ENCODE peak calls at places on chromosome 17, in four cellular contexts. A is AG04450, G is foreskin fibroblast, X is activated gamma-delta T cell treated with Interleukin-2 at 50 U/mL for 16 hours. P is an unnamed sample.

GRCh38 chr17:17667947-17668346 is 13.3 kb upstream of the RAI1 start:
- DNase-seq in X (no peak), A (no peak), G (no peak), P (no peak)

GRCh38 chr17:6254036-6254435 is 180.9 kb downstream of the AIPL1 start:
- DNase-seq in G (peak), A (no peak), X (no peak), P (no peak)

GRCh38 chr17:7513850-7514419 is 29.8 kb downstream of the POLR2A start:
- DNase-seq in X (no peak), A (no peak), G (no peak), P (peak)

GRCh38 chr17:72297326-72298115 is 176.7 kb downstream of the SOX9 start:
- DNase-seq in G (no peak), X (no peak), A (no peak), P (no peak)

GRCh38 chr17:81245024-81245664 is 6.0 kb downstream of the NDUFAF8 start:
- DNase-seq in X (no peak), A (no peak), G (no peak), P (no peak)

GRCh38 chr17:76421054-76421427 is 31.9 kb downstream of the UBE2O start:
- DNase-seq in G (peak), A (no peak), X (no peak), P (no peak)

GRCh38 chr17:48123111-48123510 is 15.5 kb downstream of the SNX11 start:
- DNase-seq in X (no peak), G (no peak), A (no peak), P (no peak)

GRCh38 chr17:28828294-28829040 is 14.1 kb downstream of the FAM222B start:
- DNase-seq in A (no peak), X (no peak), G (no peak), P (no peak)

GRCh38 chr17:50115744-50116143 is 14.2 kb downstream of the SAMD14 start:
- DNase-seq in A (no peak), G (no peak), X (no peak), P (no peak)

GRCh38 chr17:32494621-32495346 is 8.0 kb downstream of the CDK5R1 start:
- DNase-seq in X (no peak), G (no peak), A (no peak), P (no peak)

GRCh38 chr17:42791948-42792347 is 6.6 kb downstream of the COA3 start:
- DNase-seq in A (no peak), G (no peak), X (no peak), P (no peak)

GRCh38 chr17:82583720-82584234 is 64.2 kb downstream of the FOXK2 start:
- DNase-seq in A (no peak), X (peak), G (no peak), P (no peak)

GRCh38 chr17:20095366-20096080 is 86.4 kb downstream of the SPECC1 start:
- DNase-seq in G (peak), X (no peak), A (no peak), P (no peak)

GRCh38 chr17:49409066-49409465 is 5.6 kb downstream of the PHB1 start:
- DNase-seq in G (no peak), A (no peak), X (no peak), P (no peak)

GRCh38 chr17:75830168-75831031 is 13.8 kb downstream of the UNC13D start:
- DNase-seq in A (no peak), G (no peak), X (peak), P (no peak)

GRCh38 chr17:35708951-35709350 is 22.5 kb upstream of the RASL10B start:
- DNase-seq in G (no peak), X (no peak), A (no peak), P (peak)

GRCh38 chr17:80025140-80025539 is 10.5 kb downstream of the TBC1D16 start:
- DNase-seq in X (no peak), G (peak), A (no peak), P (no peak)

GRCh38 chr17:78921437-78921971 is 3.7 kb downstream of the TIMP2 start:
- DNase-seq in X (no peak), A (no peak), G (no peak), P (no peak)

GRCh38 chr17:83064732-83065659 is 14.4 kb upstream of the METRNL start:
- DNase-seq in A (no peak), G (no peak), X (peak), P (peak)

GRCh38 chr17:352421-353212 is at the start of gene RPH3AL:
- DNase-seq in G (no peak), X (no peak), A (no peak), P (no peak)

GRCh38 chr17:1764274-1764673 is 2.4 kb downstream of the SERPINF1 start:
- DNase-seq in A (peak), G (peak), X (peak), P (peak)

GRCh38 chr17:79562806-79563141 is 48.1 kb downstream of the RBFOX3 start:
- DNase-seq in G (no peak), A (no peak), X (no peak), P (no peak)

GRCh38 chr17:42132941-42133340 is 10.3 kb downstream of the HSPB9 start:
- DNase-seq in G (peak), X (no peak), A (no peak), P (no peak)

GRCh38 chr17:71224824-71225575 is 895.8 kb upstream of the SOX9 start:
- DNase-seq in G (no peak), X (no peak), A (no peak), P (no peak)

P was measured in B cell.